ENCODE peak calls at places on chromosomes 1 and 21, in ten cellular contexts. G is transverse colon, S is Panc1, O is cardiac muscle cell, V is pancreas, J is stomach, D is esophagus squamous epithelium, Q is mammary epithelial cell, B is heart left ventricle, H is HL-60. P is an unnamed sample.

GRCh38 chr21:35273331-35273730 is 224.2 kb upstream of the RUNX1 start:
- DNase-seq in G (peak), S (no peak), O (no peak), V (no peak), J (peak), D (no peak), Q (no peak), B (no peak), H (no peak), P (no peak)

GRCh38 chr1:186530104-186530503 is 69.2 kb upstream of the PDC start:
- DNase-seq in G (no peak), S (no peak), O (peak), V (no peak), J (no peak), D (no peak), Q (no peak), B (no peak), H (no peak), P (no peak)

GRCh38 chr1:75430526-75430925 is 180.4 kb downstream of the SLC44A5 start:
- DNase-seq in G (no peak), S (no peak), O (no peak), V (no peak), J (no peak), D (no peak), Q (no peak), B (no peak), H (no peak), P (no peak)

GRCh38 chr1:93680121-93681094 is 1.2 kb downstream of the BCAR3 start:
- DNase-seq in G (peak), S (no peak), O (peak), V (peak), J (peak), D (peak), Q (peak), B (peak), H (no peak), P (peak)

GRCh38 chr1:102191723-102192122 is 195.0 kb upstream of the OLFM3 start:
- DNase-seq in G (peak), S (peak), O (peak), V (peak), J (no peak), D (no peak), Q (peak), B (peak), H (peak), P (no peak)

GRCh38 chr1:67719329-67720196 is 34.6 kb downstream of the GADD45A start:
- DNase-seq in G (no peak), S (no peak), O (no peak), V (no peak), J (no peak), D (no peak), Q (no peak), B (no peak), H (no peak), P (no peak)

GRCh38 chr21:32008714-32009113 is 135.9 kb downstream of the HUNK start:
- DNase-seq in G (no peak), S (no peak), O (no peak), V (no peak), J (no peak), D (no peak), Q (no peak), B (no peak), H (no peak), P (no peak)

GRCh38 chr1:155069551-155070391 is 6.2 kb downstream of the EFNA4 start:
- DNase-seq in G (no peak), S (no peak), O (no peak), V (no peak), J (no peak), D (no peak), Q (no peak), B (no peak), H (no peak), P (no peak)

GRCh38 chr1:94243665-94244064 is 6.3 kb upstream of the ARHGAP29 start:
- DNase-seq in G (no peak), S (no peak), O (no peak), V (no peak), J (no peak), D (no peak), Q (no peak), B (no peak), H (no peak), P (no peak)

GRCh38 chr1:94713472-94714141 is 106.5 kb upstream of the SLC44A3 start:
- DNase-seq in G (peak), S (no peak), O (peak), V (peak), J (peak), D (peak), Q (peak), B (peak), H (peak), P (peak)

GRCh38 chr1:43206721-43207228 is 34.6 kb downstream of the CFAP57 start:
- DNase-seq in G (no peak), S (peak), O (peak), V (no peak), J (no peak), D (no peak), Q (peak), B (peak), H (no peak), P (peak)

GRCh38 chr1:18597159-18598042 is 33.2 kb upstream of the PAX7 start:
- DNase-seq in G (peak), S (no peak), O (peak), V (peak), J (peak), D (no peak), Q (peak), B (peak), H (peak), P (peak)

GRCh38 chr1:85203573-85204169 is 2.9 kb upstream of the SYDE2 start:
- DNase-seq in G (no peak), S (no peak), O (no peak), V (no peak), J (no peak), D (no peak), Q (no peak), B (no peak), H (no peak), P (no peak)

GRCh38 chr1:166327886-166328285 is 161.1 kb upstream of the FAM78B start:
- DNase-seq in G (no peak), S (no peak), O (no peak), V (no peak), J (no peak), D (no peak), Q (no peak), B (no peak), H (no peak), P (no peak)

GRCh38 chr1:36085686-36086526 is 2.0 kb downstream of the TEKT2 start:
- DNase-seq in G (no peak), S (no peak), O (no peak), V (no peak), J (peak), D (no peak), Q (no peak), B (no peak), H (no peak), P (no peak)

GRCh38 chr1:209375681-209376360 is 207.7 kb upstream of the CAMK1G start:
- DNase-seq in G (no peak), S (no peak), O (peak), V (no peak), J (no peak), D (no peak), Q (peak), B (no peak), H (no peak), P (no peak)

GRCh38 chr1:62689524-62689923 is 1.3 kb upstream of the DOCK7 start:
- DNase-seq in G (no peak), S (peak), O (peak), V (no peak), J (no peak), D (no peak), Q (peak), B (no peak), H (no peak), P (no peak)

GRCh38 chr1:24984800-24985552 is 54.9 kb upstream of the RUNX3 start:
- DNase-seq in G (no peak), S (no peak), O (no peak), V (no peak), J (no peak), D (no peak), Q (no peak), B (no peak), H (no peak), P (no peak)

GRCh38 chr1:203153989-203154821 is 21.4 kb downstream of the MYBPH start:
- DNase-seq in G (no peak), S (no peak), O (peak), V (no peak), J (no peak), D (no peak), Q (peak), B (no peak), H (no peak), P (no peak)

GRCh38 chr1:30763654-30764248 is 6.2 kb upstream of the LAPTM5 start:
- DNase-seq in G (no peak), S (no peak), O (no peak), V (no peak), J (no peak), D (no peak), Q (no peak), B (no peak), H (no peak), P (no peak)

GRCh38 chr1:157700305-157700704 is 264 bp downstream of the FCRL3 start:
- DNase-seq in G (no peak), S (no peak), O (no peak), V (no peak), J (no peak), D (no peak), Q (no peak), B (no peak), H (peak), P (no peak)

GRCh38 chr21:26965567-26966359 is 1.1 kb downstream of the ADAMTS5 start:
- DNase-seq in G (peak), S (no peak), O (peak), V (no peak), J (peak), D (no peak), Q (peak), B (peak), H (no peak), P (peak)

GRCh38 chr1:178388398-178389161 is 108.2 kb downstream of the CLEC20A start:
- DNase-seq in G (no peak), S (no peak), O (peak), V (no peak), J (no peak), D (no peak), Q (no peak), B (no peak), H (no peak), P (no peak)

GRCh38 chr1:234725177-234726132 is 115.5 kb upstream of the IRF2BP2 start:
- DNase-seq in G (no peak), S (no peak), O (peak), V (peak), J (peak), D (no peak), Q (no peak), B (peak), H (peak), P (no peak)

GRCh38 chr1:15758953-15759661 is 512 bp downstream of the FBLIM1 start:
- DNase-seq in G (no peak), S (no peak), O (peak), V (no peak), J (no peak), D (no peak), Q (peak), B (no peak), H (no peak), P (no peak)

GRCh38 chr1:111448482-111448917 is 556 bp downstream of the WDR77 start:
- DNase-seq in G (no peak), S (no peak), O (no peak), V (peak), J (no peak), D (no peak), Q (peak), B (no peak), H (no peak), P (no peak)

GRCh38 chr21:38170283-38170682 is 86.5 kb upstream of the KCNJ15 start:
- DNase-seq in G (no peak), S (no peak), O (peak), V (no peak), J (peak), D (no peak), Q (peak), B (no peak), H (peak), P (peak)

GRCh38 chr1:83857108-83857507 is 141.8 kb downstream of the TTLL7 start:
- DNase-seq in G (no peak), S (no peak), O (peak), V (no peak), J (no peak), D (no peak), Q (no peak), B (no peak), H (no peak), P (no peak)

GRCh38 chr1:83856381-83856780 is 142.6 kb downstream of the TTLL7 start:
- DNase-seq in G (no peak), S (no peak), O (no peak), V (no peak), J (no peak), D (no peak), Q (no peak), B (no peak), H (no peak), P (no peak)

GRCh38 chr1:83857705-83858104 is 141.2 kb downstream of the TTLL7 start:
- DNase-seq in G (no peak), S (no peak), O (no peak), V (no peak), J (no peak), D (no peak), Q (no peak), B (no peak), H (no peak), P (no peak)

GRCh38 chr1:83860506-83861221 is 138.3 kb downstream of the TTLL7 start:
- DNase-seq in G (peak), S (peak), O (peak), V (peak), J (peak), D (peak), Q (peak), B (peak), H (peak), P (peak)
- TF ChIP-seq CTCF in G (peak), S (peak), O (peak), V (peak), J (peak), D (peak), Q (peak), B (peak), H (peak), P (peak)

GRCh38 chr21:44511938-44512275 is 28.1 kb downstream of the KRTAP10-1 start:
- DNase-seq in G (no peak), S (no peak), O (no peak), V (no peak), J (no peak), D (no peak), Q (no peak), B (no peak), H (no peak), P (peak)
- H3K27ac ChIP-seq in G (no peak), S (no peak), O (no peak), V (no peak), J (no peak), D (no peak), Q (no peak), B (no peak), H (no peak), P (no peak)

GRCh38 chr1:180153032-180153431 is 1.6 kb upstream of the QSOX1 start:
- DNase-seq in G (no peak), S (no peak), O (no peak), V (no peak), J (no peak), D (no peak), Q (no peak), B (no peak), H (no peak), P (no peak)

GRCh38 chr1:180156201-180156600 is 1.5 kb downstream of the QSOX1 start:
- DNase-seq in G (no peak), S (no peak), O (no peak), V (no peak), J (no peak), D (no peak), Q (no peak), B (no peak), H (peak), P (no peak)

GRCh38 chr1:180154003-180154324 is 705 bp upstream of the QSOX1 start:
- DNase-seq in G (no peak), S (no peak), O (no peak), V (no peak), J (no peak), D (no peak), Q (no peak), B (no peak), H (no peak), P (no peak)

GRCh38 chr1:180155202-180155682 is 573 bp downstream of the QSOX1 start:
- DNase-seq in G (peak), S (no peak), O (no peak), V (peak), J (no peak), D (no peak), Q (no peak), B (no peak), H (no peak), P (no peak)

GRCh38 chr1:180154325-180155201 is at the start of gene QSOX1:
- DNase-seq in G (peak), S (no peak), O (peak), V (peak), J (peak), D (peak), Q (peak), B (peak), H (peak), P (peak)
- TF ChIP-seq CTCF in G (no peak), S (no peak), O (no peak), V (no peak), J (no peak), D (peak), Q (no peak), B (no peak), H (no peak), P (peak)

GRCh38 chr1:151668090-151668489 is 48.5 kb downstream of the CELF3 start:
- DNase-seq in G (no peak), S (no peak), O (no peak), V (no peak), J (no peak), D (no peak), Q (no peak), B (no peak), H (no peak), P (no peak)
- H3K27ac ChIP-seq in G (no peak), S (no peak), O (peak), V (no peak), J (no peak), D (no peak), Q (no peak), B (no peak), H (no peak), P (no peak)

GRCh38 chr1:21779613-21780521 is 3.1 kb downstream of the USP48 start:
- DNase-seq in G (no peak), S (no peak), O (peak), V (no peak), J (no peak), D (no peak), Q (no peak), B (no peak), H (no peak), P (no peak)

GRCh38 chr1:21782868-21783678 is at the start of gene USP48:
- DNase-seq in G (peak), S (peak), O (peak), V (peak), J (peak), D (peak), Q (peak), B (peak), H (peak), P (peak)

GRCh38 chr1:21783679-21784603 is 992 bp upstream of the USP48 start:
- DNase-seq in G (peak), S (peak), O (peak), V (peak), J (peak), D (no peak), Q (no peak), B (no peak), H (peak), P (peak)

GRCh38 chr1:21778405-21778727 is 4.6 kb downstream of the USP48 start:
- DNase-seq in G (no peak), S (no peak), O (no peak), V (no peak), J (no peak), D (no peak), Q (no peak), B (no peak), H (no peak), P (no peak)

GRCh38 chr1:21781971-21782867 is 730 bp downstream of the USP48 start:
- DNase-seq in G (peak), S (no peak), O (peak), V (no peak), J (peak), D (no peak), Q (peak), B (peak), H (peak), P (peak)
- TF ChIP-seq CTCF in G (no peak), S (no peak), O (peak), V (no peak), J (no peak), D (no peak), Q (peak), B (peak), H (no peak), P (peak)

DNA sequence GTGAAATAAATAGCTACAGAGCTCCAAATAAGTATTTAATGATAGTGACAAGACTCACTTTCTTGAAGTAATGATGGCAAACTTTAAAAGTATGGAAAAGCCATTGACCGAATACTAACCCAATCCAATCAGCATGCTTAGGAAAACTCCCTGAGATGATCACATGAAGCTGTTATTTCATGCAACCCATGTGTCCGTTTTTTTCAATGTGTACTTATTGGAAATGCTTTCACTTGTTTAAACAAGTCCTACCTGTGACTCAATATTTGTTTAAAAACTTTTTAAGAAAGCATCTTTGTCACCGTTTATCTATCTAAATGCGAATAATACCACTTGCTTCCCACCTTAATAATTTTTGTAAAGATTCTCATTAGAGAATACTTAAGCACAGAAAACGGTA is 185.8 kb downstream of the NRIP1 start:
- DNase-seq in G (no peak), S (no peak), O (no peak), V (no peak), J (no peak), D (no peak), Q (peak), B (no peak), H (no peak), P (no peak)
- H3K27ac ChIP-seq in G (no peak), S (peak), O (no peak), V (peak), J (no peak), D (no peak), Q (no peak), B (no peak), H (no peak), P (no peak)

P was measured in lower lobe of right lung.